ENCODE peak calls at places on chromosomes 6 and 20, in eight cellular contexts. One of them, this sample, is unnamed.

GRCh38 chr6:166546653-166547052 is 39.8 kb downstream of the RAMACL start:
- DNase-seq in Kasumi-1: no peak
- DNase-seq in uterus: no peak
- DNase-seq in left cardiac atrium: no peak
- DNase-seq in activated naive CD4-positive, alpha-beta T cell: no peak
- DNase-seq in T-cell: no peak
- DNase-seq in OCI-LY7: no peak
- DNase-seq in GM23248: no peak
- DNase-seq in this sample: no peak

GRCh38 chr6:56361812-56362211 is 114.4 kb upstream of the COL21A1 start:
- DNase-seq in Kasumi-1: no peak
- DNase-seq in uterus: peak
- DNase-seq in left cardiac atrium: no peak
- DNase-seq in activated naive CD4-positive, alpha-beta T cell: no peak
- DNase-seq in T-cell: no peak
- DNase-seq in OCI-LY7: no peak
- DNase-seq in GM23248: no peak
- DNase-seq in this sample: no peak

GRCh38 chr6:25503686-25504085 is 148.3 kb upstream of the SCGN start:
- DNase-seq in Kasumi-1: no peak
- DNase-seq in uterus: no peak
- DNase-seq in left cardiac atrium: no peak
- DNase-seq in activated naive CD4-positive, alpha-beta T cell: no peak
- DNase-seq in T-cell: no peak
- DNase-seq in OCI-LY7: no peak
- DNase-seq in GM23248: no peak
- DNase-seq in this sample: no peak

GRCh38 chr6:143159001-143159400 is 98.3 kb downstream of the AIG1 start:
- DNase-seq in Kasumi-1: no peak
- DNase-seq in uterus: no peak
- DNase-seq in left cardiac atrium: no peak
- DNase-seq in activated naive CD4-positive, alpha-beta T cell: no peak
- DNase-seq in T-cell: no peak
- DNase-seq in OCI-LY7: no peak
- DNase-seq in GM23248: peak
- DNase-seq in this sample: no peak

GRCh38 chr20:18154342-18154741 is 16.7 kb downstream of the KAT14 start:
- DNase-seq in Kasumi-1: peak
- DNase-seq in uterus: no peak
- DNase-seq in left cardiac atrium: no peak
- DNase-seq in activated naive CD4-positive, alpha-beta T cell: no peak
- DNase-seq in T-cell: no peak
- DNase-seq in OCI-LY7: no peak
- DNase-seq in GM23248: no peak
- DNase-seq in this sample: no peak

GRCh38 chr6:52982680-52983079 is 12.4 kb downstream of the GSTA4 start:
- DNase-seq in Kasumi-1: no peak
- DNase-seq in uterus: no peak
- DNase-seq in left cardiac atrium: no peak
- DNase-seq in activated naive CD4-positive, alpha-beta T cell: no peak
- DNase-seq in T-cell: no peak
- DNase-seq in OCI-LY7: no peak
- DNase-seq in GM23248: no peak
- DNase-seq in this sample: no peak

GRCh38 chr6:4780360-4780812 is 4.2 kb downstream of the CDYL start:
- DNase-seq in Kasumi-1: no peak
- DNase-seq in uterus: peak
- DNase-seq in left cardiac atrium: no peak
- DNase-seq in activated naive CD4-positive, alpha-beta T cell: no peak
- DNase-seq in T-cell: no peak
- DNase-seq in OCI-LY7: no peak
- DNase-seq in GM23248: peak
- DNase-seq in this sample: peak

GRCh38 chr20:37567331-37567665 is 39.6 kb upstream of the BLCAP start:
- DNase-seq in Kasumi-1: no peak
- DNase-seq in uterus: no peak
- DNase-seq in left cardiac atrium: no peak
- DNase-seq in activated naive CD4-positive, alpha-beta T cell: no peak
- DNase-seq in T-cell: no peak
- DNase-seq in OCI-LY7: no peak
- DNase-seq in GM23248: no peak
- DNase-seq in this sample: no peak

GRCh38 chr6:45072673-45073072 is 255.5 kb upstream of the RUNX2 start:
- DNase-seq in Kasumi-1: no peak
- DNase-seq in uterus: no peak
- DNase-seq in left cardiac atrium: no peak
- DNase-seq in activated naive CD4-positive, alpha-beta T cell: no peak
- DNase-seq in T-cell: no peak
- DNase-seq in OCI-LY7: no peak
- DNase-seq in GM23248: no peak
- DNase-seq in this sample: peak

GRCh38 chr6:133291671-133292070 is 50.5 kb downstream of the EYA4 start:
- DNase-seq in Kasumi-1: no peak
- DNase-seq in uterus: no peak
- DNase-seq in left cardiac atrium: no peak
- DNase-seq in activated naive CD4-positive, alpha-beta T cell: no peak
- DNase-seq in T-cell: no peak
- DNase-seq in OCI-LY7: no peak
- DNase-seq in GM23248: no peak
- DNase-seq in this sample: no peak

GRCh38 chr6:153727910-153728309 is 311.1 kb upstream of the OPRM1 start:
- DNase-seq in Kasumi-1: no peak
- DNase-seq in uterus: no peak
- DNase-seq in left cardiac atrium: no peak
- DNase-seq in activated naive CD4-positive, alpha-beta T cell: no peak
- DNase-seq in T-cell: no peak
- DNase-seq in OCI-LY7: no peak
- DNase-seq in GM23248: peak
- DNase-seq in this sample: no peak

GRCh38 chr6:108119212-108120141 is 44.9 kb upstream of the OSTM1 start:
- DNase-seq in Kasumi-1: no peak
- DNase-seq in uterus: no peak
- DNase-seq in left cardiac atrium: no peak
- DNase-seq in activated naive CD4-positive, alpha-beta T cell: no peak
- DNase-seq in T-cell: no peak
- DNase-seq in OCI-LY7: no peak
- DNase-seq in GM23248: no peak
- DNase-seq in this sample: no peak

GRCh38 chr6:31871068-31871659 is 7.6 kb downstream of the SLC44A4 start:
- DNase-seq in Kasumi-1: no peak
- DNase-seq in uterus: no peak
- DNase-seq in left cardiac atrium: no peak
- DNase-seq in activated naive CD4-positive, alpha-beta T cell: no peak
- DNase-seq in T-cell: no peak
- DNase-seq in OCI-LY7: no peak
- DNase-seq in GM23248: no peak
- DNase-seq in this sample: no peak

GRCh38 chr20:57428611-57429496 is 37.7 kb downstream of the RBM38 start:
- DNase-seq in Kasumi-1: no peak
- DNase-seq in uterus: no peak
- DNase-seq in left cardiac atrium: no peak
- DNase-seq in activated naive CD4-positive, alpha-beta T cell: no peak
- DNase-seq in T-cell: no peak
- DNase-seq in OCI-LY7: no peak
- DNase-seq in GM23248: no peak
- DNase-seq in this sample: no peak

GRCh38 chr6:33822575-33823395 is 19.0 kb upstream of the MLN start:
- DNase-seq in Kasumi-1: no peak
- DNase-seq in uterus: no peak
- DNase-seq in left cardiac atrium: no peak
- DNase-seq in activated naive CD4-positive, alpha-beta T cell: no peak
- DNase-seq in T-cell: no peak
- DNase-seq in OCI-LY7: peak
- DNase-seq in GM23248: peak
- DNase-seq in this sample: peak

GRCh38 chr20:53660078-53660909 is 66.7 kb upstream of the ZNF217 start:
- DNase-seq in Kasumi-1: no peak
- DNase-seq in uterus: peak
- DNase-seq in left cardiac atrium: peak
- DNase-seq in activated naive CD4-positive, alpha-beta T cell: no peak
- DNase-seq in T-cell: peak
- DNase-seq in OCI-LY7: peak
- DNase-seq in GM23248: peak
- DNase-seq in this sample: no peak

GRCh38 chr20:23363257-23363649 is 1.3 kb downstream of the GZF1 start:
- DNase-seq in Kasumi-1: no peak
- DNase-seq in uterus: no peak
- DNase-seq in left cardiac atrium: peak
- DNase-seq in activated naive CD4-positive, alpha-beta T cell: no peak
- DNase-seq in T-cell: no peak
- DNase-seq in OCI-LY7: peak
- DNase-seq in GM23248: peak
- DNase-seq in this sample: peak

GRCh38 chr20:51062065-51062464 is 39.2 kb upstream of the KCNG1 start:
- DNase-seq in Kasumi-1: no peak
- DNase-seq in uterus: no peak
- DNase-seq in left cardiac atrium: no peak
- DNase-seq in activated naive CD4-positive, alpha-beta T cell: no peak
- DNase-seq in T-cell: no peak
- DNase-seq in OCI-LY7: no peak
- DNase-seq in GM23248: peak
- DNase-seq in this sample: no peak

GRCh38 chr6:122869437-122870024 is 80.5 kb downstream of the SMPDL3A start:
- DNase-seq in Kasumi-1: peak
- DNase-seq in uterus: peak
- DNase-seq in left cardiac atrium: no peak
- DNase-seq in activated naive CD4-positive, alpha-beta T cell: no peak
- DNase-seq in T-cell: no peak
- DNase-seq in OCI-LY7: peak
- DNase-seq in GM23248: peak
- DNase-seq in this sample: peak

This sample was measured in OCI-M1.